ENCODE peak calls at places on chromosomes 6 and 20, in six cellular contexts. H is testis, F is uterus, C is lower lobe of right lung, E is IMR-90, Y is keratinocyte. K is an unnamed sample.

GRCh38 chr6:123529843-123530242 is 106.9 kb downstream of the TRDN start:
- DNase-seq in C (no peak), Y (no peak), F (no peak), E (no peak), H (no peak), K (no peak)

GRCh38 chr6:13487122-13488014 is at the start of gene GFOD1:
- DNase-seq in E (peak), F (peak), H (peak), Y (no peak), C (peak), K (peak)

GRCh38 chr6:140602431-140602836 is 1228.0 kb upstream of the CITED2 start:
- DNase-seq in E (no peak), F (no peak), C (no peak), Y (no peak), H (no peak), K (no peak)

GRCh38 chr20:38658879-38659612 is 57.4 kb downstream of the ARHGAP40 start:
- DNase-seq in C (no peak), E (no peak), H (no peak), F (no peak), Y (no peak), K (no peak)

GRCh38 chr20:14203657-14204056 is 133.8 kb downstream of the FLRT3 start:
- DNase-seq in Y (no peak), C (no peak), F (no peak), E (no peak), H (no peak), K (no peak)

GRCh38 chr6:158715330-158716311 is 65.8 kb downstream of the SYTL3 start:
- DNase-seq in E (no peak), Y (no peak), C (peak), H (no peak), F (no peak), K (no peak)

GRCh38 chr20:20210327-20210726 is 157.6 kb upstream of the INSM1 start:
- DNase-seq in E (no peak), H (no peak), C (no peak), Y (no peak), F (no peak), K (no peak)

GRCh38 chr6:136415351-136416005 is 125.8 kb upstream of the BCLAF1 start:
- DNase-seq in E (peak), H (no peak), Y (no peak), F (no peak), C (peak), K (no peak)

GRCh38 chr6:168113226-168113625 is 34.2 kb upstream of the FRMD1 start:
- DNase-seq in E (no peak), Y (no peak), F (no peak), C (peak), H (no peak), K (no peak)

GRCh38 chr6:54910326-54910952 is 63.9 kb downstream of the FAM83B start:
- DNase-seq in Y (no peak), E (peak), F (no peak), H (no peak), C (no peak), K (no peak)

GRCh38 chr6:24205020-24205492 is 79.0 kb downstream of the NRSN1 start:
- DNase-seq in H (peak), F (no peak), E (peak), Y (no peak), C (no peak), K (no peak)

GRCh38 chr20:62400021-62400420 is 7.1 kb downstream of the CABLES2 start:
- DNase-seq in C (no peak), E (no peak), F (no peak), H (no peak), Y (no peak), K (no peak)

GRCh38 chr6:34113532-34113931 is 32.4 kb downstream of the GRM4 start:
- DNase-seq in E (no peak), F (no peak), C (no peak), H (no peak), Y (no peak), K (no peak)

GRCh38 chr6:26554669-26555504 is 16.7 kb downstream of the HMGN4 start:
- DNase-seq in Y (no peak), F (peak), C (no peak), H (no peak), E (peak), K (no peak)

GRCh38 chr6:26438000-26438399 is 2.3 kb upstream of the BTN3A3 start:
- DNase-seq in E (no peak), Y (no peak), F (no peak), C (no peak), H (no peak), K (no peak)

DNA sequence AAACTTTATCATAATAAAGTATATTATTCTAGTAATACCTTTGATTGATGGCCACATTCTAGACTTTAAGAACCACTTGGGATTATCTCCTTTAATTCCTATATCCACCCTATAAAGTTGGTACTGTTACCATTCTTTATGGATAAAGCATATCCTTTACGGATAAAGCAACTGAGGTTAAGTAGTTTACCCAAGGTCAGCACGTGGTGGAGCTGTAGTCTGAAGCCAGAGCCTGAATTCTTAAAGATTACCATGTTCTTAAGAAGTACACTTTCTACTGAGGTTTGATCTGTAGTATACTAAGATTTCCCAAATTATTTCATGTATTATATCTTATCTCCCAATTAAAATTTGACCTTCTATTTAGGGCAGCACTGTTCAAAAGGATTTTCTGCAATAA is 3.0 kb upstream of the NCOA7 start:
- DNase-seq in C (no peak), F (no peak), Y (no peak), H (peak), E (peak), K (no peak)
- TF ChIP-seq CTCF in C (peak), F (no peak), Y (no peak), H (peak), E (peak), K (no peak)

GRCh38 chr6:103273048-103273447 is 1586.7 kb downstream of the HACE1 start:
- DNase-seq in Y (no peak), C (no peak), H (no peak), F (no peak), E (no peak), K (no peak)
- TF ChIP-seq CTCF in Y (no peak), C (no peak), H (no peak), F (no peak), E (no peak), K (peak)

DNA sequence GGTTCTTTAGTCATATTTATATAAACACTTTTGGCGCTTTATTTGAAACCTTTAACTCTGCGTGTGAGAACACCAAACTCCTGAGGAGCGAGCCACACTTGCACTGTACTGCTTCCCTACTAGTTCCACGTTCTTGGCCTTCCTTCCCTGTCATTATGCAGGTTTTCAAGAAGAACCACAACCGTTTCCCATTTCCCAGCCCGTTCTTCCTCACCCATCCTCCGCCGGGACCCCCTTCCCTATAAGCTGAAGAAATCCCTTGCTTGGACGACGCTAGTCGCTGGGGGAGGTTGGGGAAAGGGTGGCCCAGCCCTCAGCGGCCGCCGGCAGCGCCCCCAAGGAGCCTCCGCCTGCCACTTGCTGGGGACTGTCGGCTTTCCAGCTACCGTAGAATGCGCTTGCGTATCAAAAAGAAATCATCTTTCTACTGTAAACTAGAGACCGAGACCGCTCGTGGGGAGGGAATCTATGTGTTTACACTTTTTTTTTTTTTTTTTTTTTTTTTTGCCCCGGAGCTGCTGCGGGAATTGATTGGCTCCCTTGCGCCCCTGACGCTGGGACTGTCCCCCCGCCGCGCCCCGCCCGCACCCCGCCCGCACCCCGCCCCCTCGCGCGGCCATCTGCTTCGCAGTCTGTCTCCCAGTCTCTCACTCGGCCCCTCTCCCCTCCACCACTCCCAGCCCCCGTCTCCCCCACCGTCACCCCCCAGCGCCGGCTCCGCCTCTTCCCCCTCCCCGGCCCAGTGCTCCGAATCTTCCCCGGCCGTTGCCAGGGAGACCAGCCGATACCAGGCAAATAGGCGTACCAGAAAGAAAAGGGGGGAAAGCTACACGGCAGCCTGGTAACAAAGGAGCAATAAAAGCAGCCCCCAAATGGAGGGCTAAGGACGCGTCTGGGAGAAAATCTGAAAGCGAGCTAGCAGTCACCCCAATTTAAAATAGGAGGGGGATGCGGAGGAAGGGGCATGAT is 2.3 kb upstream of the MARCKS start:
- DNase-seq in Y (no peak), C (peak), H (peak), E (peak), F (peak), K (peak)
- TF ChIP-seq CTCF in Y (no peak), C (peak), H (no peak), E (no peak), F (no peak), K (no peak)

GRCh38 chr6:17585766-17586502 is 14.2 kb upstream of the FAM8A1 start:
- DNase-seq in Y (peak), C (peak), H (no peak), E (no peak), F (no peak), K (no peak)
- TF ChIP-seq CTCF in Y (peak), C (peak), H (no peak), E (peak), F (no peak), K (peak)

K was measured in right lobe of liver.